ENCODE peak calls at places on chromosome 1, in six cellular contexts. One of them, this sample, is unnamed.
A peak's percentile ranks its signal among the peaks of the same experiment; 100 is the strongest.

GRCh38 chr1:239682945-239683344 is 296.6 kb downstream of the CHRM3 start:
- DNase-seq in lower lobe of right lung: no peak
- DNase-seq in NCI-H1417: peak; percentile 3
- DNase-seq in left cardiac atrium: no peak
- DNase-seq in fibroblast of the conjunctiva: no peak
- DNase-seq in WTC11: no peak
- DNase-seq in this sample: no peak

GRCh38 chr1:241611063-241611462 is 29.1 kb downstream of the CHML start:
- DNase-seq in lower lobe of right lung: no peak
- DNase-seq in NCI-H1417: peak; percentile 18
- DNase-seq in left cardiac atrium: no peak
- DNase-seq in fibroblast of the conjunctiva: peak; percentile 60
- DNase-seq in WTC11: no peak
- DNase-seq in this sample: peak; percentile 74

GRCh38 chr1:39294531-39294930 is 90.0 kb downstream of the MACF1 start:
- DNase-seq in lower lobe of right lung: no peak
- DNase-seq in NCI-H1417: no peak
- DNase-seq in left cardiac atrium: no peak
- DNase-seq in fibroblast of the conjunctiva: no peak
- DNase-seq in WTC11: no peak
- DNase-seq in this sample: no peak

GRCh38 chr1:199859525-199859924 is 168.0 kb upstream of the NR5A2 start:
- DNase-seq in lower lobe of right lung: no peak
- DNase-seq in NCI-H1417: peak; percentile 25
- DNase-seq in left cardiac atrium: no peak
- DNase-seq in fibroblast of the conjunctiva: peak; percentile 85
- DNase-seq in WTC11: no peak
- DNase-seq in this sample: peak; percentile 12

GRCh38 chr1:25572708-25573590 is 29.5 kb downstream of the LDLRAP1 start:
- DNase-seq in lower lobe of right lung: no peak
- DNase-seq in NCI-H1417: no peak
- DNase-seq in left cardiac atrium: no peak
- DNase-seq in fibroblast of the conjunctiva: no peak
- DNase-seq in WTC11: peak; percentile 80
- DNase-seq in this sample: no peak

GRCh38 chr1:145719230-145720079 is at the start of gene CD160:
- DNase-seq in lower lobe of right lung: no peak
- DNase-seq in NCI-H1417: no peak
- DNase-seq in left cardiac atrium: no peak
- DNase-seq in fibroblast of the conjunctiva: no peak
- DNase-seq in WTC11: no peak
- DNase-seq in this sample: no peak

GRCh38 chr1:248696261-248696660 is 6.3 kb downstream of the OR14I1 start:
- DNase-seq in lower lobe of right lung: no peak
- DNase-seq in NCI-H1417: no peak
- DNase-seq in left cardiac atrium: no peak
- DNase-seq in fibroblast of the conjunctiva: no peak
- DNase-seq in WTC11: no peak
- DNase-seq in this sample: peak; percentile 24

GRCh38 chr1:198830397-198830796 is 191.6 kb downstream of the PTPRC start:
- DNase-seq in lower lobe of right lung: no peak
- DNase-seq in NCI-H1417: no peak
- DNase-seq in left cardiac atrium: no peak
- DNase-seq in fibroblast of the conjunctiva: no peak
- DNase-seq in WTC11: peak; percentile 17
- DNase-seq in this sample: no peak

GRCh38 chr1:3609769-3610157 is 1.5 kb downstream of the MEGF6 start:
- DNase-seq in lower lobe of right lung: no peak
- DNase-seq in NCI-H1417: no peak
- DNase-seq in left cardiac atrium: no peak
- DNase-seq in fibroblast of the conjunctiva: no peak
- DNase-seq in WTC11: no peak
- DNase-seq in this sample: no peak

GRCh38 chr1:233614173-233614742 is 352 bp downstream of the KCNK1 start:
- DNase-seq in lower lobe of right lung: peak; percentile 51
- DNase-seq in NCI-H1417: peak; percentile 82
- DNase-seq in left cardiac atrium: peak; percentile 39
- DNase-seq in fibroblast of the conjunctiva: no peak
- DNase-seq in WTC11: peak; percentile 51
- DNase-seq in this sample: no peak

GRCh38 chr1:161510477-161510876 is 5.2 kb downstream of the FCGR2A start:
- DNase-seq in lower lobe of right lung: no peak
- DNase-seq in NCI-H1417: no peak
- DNase-seq in left cardiac atrium: no peak
- DNase-seq in fibroblast of the conjunctiva: no peak
- DNase-seq in WTC11: no peak
- DNase-seq in this sample: no peak

This sample was measured in myocyte.